ENCODE peak calls at places on chromosomes 2 and 18, in six cellular contexts. One of them, this sample, is unnamed.

GRCh38 chr2:172807011-172807410 is 71.4 kb downstream of the RAPGEF4 start:
- DNase-seq in AG09309: no peak
- DNase-seq in fibroblast of the aortic adventitia: no peak
- DNase-seq in GM10248: no peak
- DNase-seq in cardiac fibroblast: no peak
- DNase-seq in AG10803: no peak
- DNase-seq in this sample: no peak

GRCh38 chr18:12861637-12862036 is 22.4 kb downstream of the PTPN2 start:
- DNase-seq in AG09309: no peak
- DNase-seq in fibroblast of the aortic adventitia: no peak
- DNase-seq in GM10248: no peak
- DNase-seq in cardiac fibroblast: no peak
- DNase-seq in AG10803: no peak
- DNase-seq in this sample: no peak

GRCh38 chr18:62808116-62808515 is 92.8 kb downstream of the PHLPP1 start:
- DNase-seq in AG09309: no peak
- DNase-seq in fibroblast of the aortic adventitia: no peak
- DNase-seq in GM10248: no peak
- DNase-seq in cardiac fibroblast: no peak
- DNase-seq in AG10803: no peak
- DNase-seq in this sample: no peak

GRCh38 chr2:191923652-191923997 is 76.7 kb upstream of the CAVIN2 start:
- DNase-seq in AG09309: no peak
- DNase-seq in fibroblast of the aortic adventitia: no peak
- DNase-seq in GM10248: no peak
- DNase-seq in cardiac fibroblast: no peak
- DNase-seq in AG10803: no peak
- DNase-seq in this sample: no peak

GRCh38 chr2:74405994-74406583 is 15.3 kb downstream of the C2orf81 start:
- DNase-seq in AG09309: no peak
- DNase-seq in fibroblast of the aortic adventitia: no peak
- DNase-seq in GM10248: peak; percentile 44
- DNase-seq in cardiac fibroblast: peak; percentile 62
- DNase-seq in AG10803: no peak
- DNase-seq in this sample: no peak

GRCh38 chr18:11034816-11035215 is 114.6 kb downstream of the PIEZO2 start:
- DNase-seq in AG09309: no peak
- DNase-seq in fibroblast of the aortic adventitia: peak; percentile 18
- DNase-seq in GM10248: no peak
- DNase-seq in cardiac fibroblast: peak; percentile 16
- DNase-seq in AG10803: no peak
- DNase-seq in this sample: no peak

GRCh38 chr2:170953976-170954375 is 24.9 kb downstream of the GORASP2 start:
- DNase-seq in AG09309: no peak
- DNase-seq in fibroblast of the aortic adventitia: no peak
- DNase-seq in GM10248: no peak
- DNase-seq in cardiac fibroblast: peak; percentile 25
- DNase-seq in AG10803: peak; percentile 13
- DNase-seq in this sample: no peak

GRCh38 chr2:45743531-45744391 is 92.3 kb downstream of the PRKCE start:
- DNase-seq in AG09309: no peak
- DNase-seq in fibroblast of the aortic adventitia: peak; percentile 88
- DNase-seq in GM10248: no peak
- DNase-seq in cardiac fibroblast: peak; percentile 69
- DNase-seq in AG10803: peak; percentile 77
- DNase-seq in this sample: no peak

GRCh38 chr2:218282173-218282991 is 9.9 kb downstream of the TMBIM1 start:
- DNase-seq in AG09309: no peak
- DNase-seq in fibroblast of the aortic adventitia: no peak
- DNase-seq in GM10248: no peak
- DNase-seq in cardiac fibroblast: no peak
- DNase-seq in AG10803: peak; percentile 62
- DNase-seq in this sample: no peak

GRCh38 chr2:234555616-234556249 is 58.9 kb upstream of the ARL4C start:
- DNase-seq in AG09309: no peak
- DNase-seq in fibroblast of the aortic adventitia: no peak
- DNase-seq in GM10248: no peak
- DNase-seq in cardiac fibroblast: peak; percentile 46
- DNase-seq in AG10803: peak; percentile 66
- DNase-seq in this sample: no peak

GRCh38 chr18:10312316-10313015 is 142.0 kb upstream of the APCDD1 start:
- DNase-seq in AG09309: no peak
- DNase-seq in fibroblast of the aortic adventitia: no peak
- DNase-seq in GM10248: no peak
- DNase-seq in cardiac fibroblast: no peak
- DNase-seq in AG10803: peak; percentile 53
- DNase-seq in this sample: no peak

GRCh38 chr2:37858197-37858711 is 66.8 kb upstream of the RMDN2 start:
- DNase-seq in AG09309: no peak
- DNase-seq in fibroblast of the aortic adventitia: peak; percentile 25
- DNase-seq in GM10248: no peak
- DNase-seq in cardiac fibroblast: peak; percentile 64
- DNase-seq in AG10803: peak; percentile 86
- DNase-seq in this sample: no peak

GRCh38 chr2:20884829-20885228 is 61.9 kb upstream of the LDAH start:
- DNase-seq in AG09309: no peak
- DNase-seq in fibroblast of the aortic adventitia: no peak
- DNase-seq in GM10248: no peak
- DNase-seq in cardiac fibroblast: no peak
- DNase-seq in AG10803: no peak
- DNase-seq in this sample: no peak

GRCh38 chr2:58633576-58634365 is 392.6 kb upstream of the FANCL start:
- DNase-seq in AG09309: no peak
- DNase-seq in fibroblast of the aortic adventitia: peak; percentile 4
- DNase-seq in GM10248: no peak
- DNase-seq in cardiac fibroblast: peak; percentile 69
- DNase-seq in AG10803: peak; percentile 3
- DNase-seq in this sample: no peak

GRCh38 chr18:33755918-33756590 is 178.0 kb downstream of the ASXL3 start:
- DNase-seq in AG09309: peak; percentile 8
- DNase-seq in fibroblast of the aortic adventitia: peak; percentile 90
- DNase-seq in GM10248: no peak
- DNase-seq in cardiac fibroblast: peak; percentile 83
- DNase-seq in AG10803: peak; percentile 83
- DNase-seq in this sample: no peak

GRCh38 chr2:130807659-130808385 is 28.9 kb upstream of the ARHGEF4 start:
- DNase-seq in AG09309: no peak
- DNase-seq in fibroblast of the aortic adventitia: no peak
- DNase-seq in GM10248: no peak
- DNase-seq in cardiac fibroblast: no peak
- DNase-seq in AG10803: no peak
- DNase-seq in this sample: no peak

GRCh38 chr2:203763425-203764272 is 57.2 kb downstream of the CD28 start:
- DNase-seq in AG09309: no peak
- DNase-seq in fibroblast of the aortic adventitia: no peak
- DNase-seq in GM10248: peak; percentile 26
- DNase-seq in cardiac fibroblast: no peak
- DNase-seq in AG10803: no peak
- DNase-seq in this sample: no peak

GRCh38 chr2:177296047-177296446 is 31.5 kb upstream of the NFE2L2 start:
- DNase-seq in AG09309: no peak
- DNase-seq in fibroblast of the aortic adventitia: peak; percentile 72
- DNase-seq in GM10248: peak; percentile 54
- DNase-seq in cardiac fibroblast: peak; percentile 66
- DNase-seq in AG10803: peak; percentile 30
- DNase-seq in this sample: no peak

GRCh38 chr2:123696799-123697410 is 328.2 kb upstream of the CNTNAP5 start:
- DNase-seq in AG09309: no peak
- DNase-seq in fibroblast of the aortic adventitia: no peak
- DNase-seq in GM10248: no peak
- DNase-seq in cardiac fibroblast: no peak
- DNase-seq in AG10803: no peak
- DNase-seq in this sample: no peak

GRCh38 chr2:107303964-107304363 is 418.0 kb upstream of the ST6GAL2 start:
- DNase-seq in AG09309: no peak
- DNase-seq in fibroblast of the aortic adventitia: peak; percentile 0
- DNase-seq in GM10248: no peak
- DNase-seq in cardiac fibroblast: peak; percentile 28
- DNase-seq in AG10803: no peak
- DNase-seq in this sample: no peak

GRCh38 chr18:34196231-34196630 is 28.5 kb downstream of the NOL4 start:
- DNase-seq in AG09309: no peak
- DNase-seq in fibroblast of the aortic adventitia: no peak
- DNase-seq in GM10248: no peak
- DNase-seq in cardiac fibroblast: no peak
- DNase-seq in AG10803: no peak
- DNase-seq in this sample: no peak

GRCh38 chr2:190533968-190534309 is 583 bp downstream of the NEMP2 start:
- DNase-seq in AG09309: no peak
- DNase-seq in fibroblast of the aortic adventitia: peak; percentile 51
- DNase-seq in GM10248: no peak
- DNase-seq in cardiac fibroblast: no peak
- DNase-seq in AG10803: peak; percentile 40
- DNase-seq in this sample: no peak

GRCh38 chr2:34731274-34731673 is 1132.2 kb upstream of the FAM98A start:
- DNase-seq in AG09309: no peak
- DNase-seq in fibroblast of the aortic adventitia: no peak
- DNase-seq in GM10248: no peak
- DNase-seq in cardiac fibroblast: no peak
- DNase-seq in AG10803: no peak
- DNase-seq in this sample: no peak

GRCh38 chr2:9892236-9892635 is 49.0 kb downstream of the TAF1B start:
- DNase-seq in AG09309: no peak
- DNase-seq in fibroblast of the aortic adventitia: no peak
- DNase-seq in GM10248: no peak
- DNase-seq in cardiac fibroblast: no peak
- DNase-seq in AG10803: no peak
- DNase-seq in this sample: no peak

GRCh38 chr2:168694876-168695275 is 107.6 kb upstream of the NOSTRIN start:
- DNase-seq in AG09309: no peak
- DNase-seq in fibroblast of the aortic adventitia: no peak
- DNase-seq in GM10248: no peak
- DNase-seq in cardiac fibroblast: no peak
- DNase-seq in AG10803: no peak
- DNase-seq in this sample: no peak

DNA sequence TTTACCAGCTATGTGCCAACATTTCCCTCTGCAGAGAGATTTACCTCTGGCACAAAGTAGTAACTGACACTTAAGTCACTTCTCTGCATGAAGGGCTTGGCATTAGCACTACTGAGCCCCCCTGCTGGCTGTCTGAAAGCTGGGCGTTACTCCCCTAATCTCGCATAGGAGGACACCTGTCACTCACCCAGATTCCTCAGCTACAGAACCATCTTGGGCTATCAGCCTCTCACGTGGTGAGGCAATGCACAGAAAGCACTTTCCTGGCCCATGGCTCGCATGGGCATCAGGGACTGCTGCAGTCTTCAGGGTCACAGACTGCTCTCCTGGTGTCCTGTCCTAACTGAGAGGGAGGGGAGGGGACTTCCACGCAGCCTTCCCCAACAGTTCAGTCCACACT is 12.0 kb downstream of the SERPINE2 start:
- DNase-seq in AG09309: no peak
- DNase-seq in fibroblast of the aortic adventitia: no peak
- DNase-seq in GM10248: no peak
- DNase-seq in cardiac fibroblast: no peak
- DNase-seq in AG10803: no peak
- DNase-seq in this sample: no peak
- TF ChIP-seq CTCF in AG09309: no peak
- TF ChIP-seq CTCF in fibroblast of the aortic adventitia: no peak
- TF ChIP-seq CTCF in GM10248: no peak
- TF ChIP-seq CTCF in cardiac fibroblast: no peak
- TF ChIP-seq CTCF in AG10803: no peak
- TF ChIP-seq CTCF in this sample: no peak

GRCh38 chr18:36427369-36427768 is 129.9 kb downstream of the FHOD3 start:
- DNase-seq in AG09309: no peak
- DNase-seq in fibroblast of the aortic adventitia: no peak
- DNase-seq in GM10248: no peak
- DNase-seq in cardiac fibroblast: no peak
- DNase-seq in AG10803: no peak
- DNase-seq in this sample: no peak

GRCh38 chr18:36420826-36421225 is 123.3 kb downstream of the FHOD3 start:
- DNase-seq in AG09309: no peak
- DNase-seq in fibroblast of the aortic adventitia: peak; percentile 63
- DNase-seq in GM10248: no peak
- DNase-seq in cardiac fibroblast: peak; percentile 33
- DNase-seq in AG10803: peak; percentile 72
- DNase-seq in this sample: no peak

GRCh38 chr18:36428431-36429029 is 131.0 kb downstream of the FHOD3 start:
- DNase-seq in AG09309: no peak
- DNase-seq in fibroblast of the aortic adventitia: no peak
- DNase-seq in GM10248: no peak
- DNase-seq in cardiac fibroblast: no peak
- DNase-seq in AG10803: no peak
- DNase-seq in this sample: no peak

GRCh38 chr18:36427831-36428230 is 130.3 kb downstream of the FHOD3 start:
- DNase-seq in AG09309: no peak
- DNase-seq in fibroblast of the aortic adventitia: no peak
- DNase-seq in GM10248: no peak
- DNase-seq in cardiac fibroblast: no peak
- DNase-seq in AG10803: peak; percentile 22
- DNase-seq in this sample: no peak

GRCh38 chr18:36424741-36425142 is 127.2 kb downstream of the FHOD3 start:
- DNase-seq in AG09309: no peak
- DNase-seq in fibroblast of the aortic adventitia: no peak
- DNase-seq in GM10248: no peak
- DNase-seq in cardiac fibroblast: peak; percentile 37
- DNase-seq in AG10803: no peak
- DNase-seq in this sample: no peak
- TF ChIP-seq CTCF in AG09309: no peak
- TF ChIP-seq CTCF in fibroblast of the aortic adventitia: no peak
- TF ChIP-seq CTCF in GM10248: no peak
- TF ChIP-seq CTCF in cardiac fibroblast: peak; percentile 18
- TF ChIP-seq CTCF in AG10803: no peak
- TF ChIP-seq CTCF in this sample: peak; percentile 32

GRCh38 chr18:26618130-26618529 is 69.8 kb upstream of the KCTD1 start:
- DNase-seq in AG09309: no peak
- DNase-seq in fibroblast of the aortic adventitia: no peak
- DNase-seq in GM10248: no peak
- DNase-seq in cardiac fibroblast: no peak
- DNase-seq in AG10803: no peak
- DNase-seq in this sample: no peak

GRCh38 chr18:26619350-26619749 is 71.0 kb upstream of the KCTD1 start:
- DNase-seq in AG09309: no peak
- DNase-seq in fibroblast of the aortic adventitia: no peak
- DNase-seq in GM10248: no peak
- DNase-seq in cardiac fibroblast: no peak
- DNase-seq in AG10803: no peak
- DNase-seq in this sample: no peak

GRCh38 chr18:26614374-26614773 is 66.0 kb upstream of the KCTD1 start:
- DNase-seq in AG09309: no peak
- DNase-seq in fibroblast of the aortic adventitia: no peak
- DNase-seq in GM10248: no peak
- DNase-seq in cardiac fibroblast: no peak
- DNase-seq in AG10803: no peak
- DNase-seq in this sample: no peak

GRCh38 chr18:26621161-26622026 is 73.0 kb upstream of the KCTD1 start:
- DNase-seq in AG09309: no peak
- DNase-seq in fibroblast of the aortic adventitia: peak; percentile 33
- DNase-seq in GM10248: peak; percentile 65
- DNase-seq in cardiac fibroblast: peak; percentile 55
- DNase-seq in AG10803: no peak
- DNase-seq in this sample: peak; percentile 41

GRCh38 chr18:26617151-26617554 is 68.8 kb upstream of the KCTD1 start:
- DNase-seq in AG09309: peak; percentile 68
- DNase-seq in fibroblast of the aortic adventitia: peak; percentile 66
- DNase-seq in GM10248: no peak
- DNase-seq in cardiac fibroblast: peak; percentile 94
- DNase-seq in AG10803: peak; percentile 78
- DNase-seq in this sample: no peak
- TF ChIP-seq CTCF in AG09309: no peak
- TF ChIP-seq CTCF in fibroblast of the aortic adventitia: no peak
- TF ChIP-seq CTCF in GM10248: no peak
- TF ChIP-seq CTCF in cardiac fibroblast: no peak
- TF ChIP-seq CTCF in AG10803: no peak
- TF ChIP-seq CTCF in this sample: no peak

GRCh38 chr18:67199993-67200617 is 316.4 kb downstream of the DSEL start:
- DNase-seq in AG09309: peak; percentile 21
- DNase-seq in fibroblast of the aortic adventitia: peak; percentile 78
- DNase-seq in GM10248: peak; percentile 27
- DNase-seq in cardiac fibroblast: peak; percentile 84
- DNase-seq in AG10803: peak; percentile 61
- DNase-seq in this sample: no peak
- TF ChIP-seq CTCF in AG09309: peak; percentile 41
- TF ChIP-seq CTCF in fibroblast of the aortic adventitia: peak; percentile 62
- TF ChIP-seq CTCF in GM10248: peak; percentile 61
- TF ChIP-seq CTCF in cardiac fibroblast: peak; percentile 52
- TF ChIP-seq CTCF in AG10803: peak; percentile 75
- TF ChIP-seq CTCF in this sample: peak; percentile 88